ENCODE peak calls at places on chromosomes 7 and 10, in four cellular contexts. M is HCT116, W is HepG2, S is K562. X is an unnamed sample.

GRCh38 chr10:77359287-77359691 is 278.3 kb downstream of the KCNMA1 start:
- DNase-seq in M (no peak), W (no peak), S (no peak), X (no peak)

GRCh38 chr7:146136357-146136875 is 19.8 kb downstream of the CNTNAP2 start:
- DNase-seq in M (no peak), W (no peak), S (no peak), X (no peak)

GRCh38 chr10:11131112-11131639 is 113.5 kb downstream of the CELF2 start:
- DNase-seq in M (no peak), W (no peak), S (no peak), X (no peak)

GRCh38 chr7:82859106-82859850 is 303.4 kb downstream of the PCLO start:
- DNase-seq in M (no peak), W (no peak), S (no peak), X (no peak)

GRCh38 chr10:133230387-133231195 is 574 bp downstream of the UTF1 start:
- DNase-seq in M (no peak), W (no peak), S (peak), X (no peak)

GRCh38 chr10:60809157-60809556 is 30.9 kb downstream of the CDK1 start:
- DNase-seq in M (no peak), W (no peak), S (no peak), X (no peak)

GRCh38 chr10:34528320-34528719 is 286.8 kb downstream of the PARD3 start:
- DNase-seq in M (peak), W (peak), S (no peak), X (no peak)

GRCh38 chr10:108147346-108147745 is 982.8 kb upstream of the SORCS1 start:
- DNase-seq in M (no peak), W (no peak), S (no peak), X (no peak)

GRCh38 chr10:121662531-121662930 is 64.3 kb upstream of the FGFR2 start:
- DNase-seq in M (no peak), W (no peak), S (no peak), X (no peak)

GRCh38 chr10:75865413-75865812 is 434.0 kb downstream of the LRMDA start:
- DNase-seq in M (no peak), W (no peak), S (no peak), X (no peak)

GRCh38 chr10:100349672-100350071 is 2.6 kb downstream of the SCD start:
- DNase-seq in M (no peak), W (no peak), S (no peak), X (no peak)

GRCh38 chr7:137245890-137246289 is 97.6 kb downstream of the PTN start:
- DNase-seq in M (no peak), W (no peak), S (no peak), X (no peak)

GRCh38 chr10:26890956-26891355 is 30.2 kb upstream of the ABI1 start:
- DNase-seq in M (peak), W (peak), S (no peak), X (peak)

GRCh38 chr7:82051641-82052040 is 281.8 kb upstream of the HGF start:
- DNase-seq in M (no peak), W (no peak), S (no peak), X (no peak)

GRCh38 chr7:92260248-92260781 is 14.5 kb downstream of the ANKIB1 start:
- DNase-seq in M (peak), W (no peak), S (no peak), X (no peak)

GRCh38 chr7:42070068-42070467 is 166.9 kb downstream of the GLI3 start:
- DNase-seq in M (no peak), W (peak), S (no peak), X (no peak)

GRCh38 chr7:35761882-35762720 is 38.8 kb upstream of the SEPTIN7 start:
- DNase-seq in M (no peak), W (no peak), S (no peak), X (no peak)

GRCh38 chr7:90178592-90179279 is 24.5 kb downstream of the STEAP1 start:
- DNase-seq in M (peak), W (peak), S (no peak), X (peak)

DNA sequence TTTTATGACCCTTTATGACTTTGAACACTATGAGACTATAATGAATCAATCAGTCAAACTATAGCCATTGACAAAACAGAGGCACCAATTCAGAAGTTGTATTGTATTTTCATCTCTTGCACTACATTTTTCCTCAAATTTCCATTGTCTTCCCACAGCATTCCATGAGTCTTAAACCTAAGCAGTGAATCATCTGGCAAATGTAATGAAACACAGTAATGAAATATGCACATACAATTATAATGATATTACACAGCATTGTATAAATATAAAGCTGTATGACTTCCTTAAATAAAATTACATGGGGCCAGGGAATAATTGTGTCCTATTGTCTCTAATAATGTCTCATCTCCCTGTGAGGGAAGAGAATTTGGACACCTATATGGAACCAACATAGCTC is 45.0 kb downstream of the VWDE start:
- DNase-seq in M (no peak), W (no peak), S (no peak), X (no peak)
- TF ChIP-seq TCF7L2 in M (no peak), W (no peak), S (no peak), X (no peak)

GRCh38 chr10:105868935-105869334 is 1227.8 kb downstream of the SORCS3 start:
- DNase-seq in M (no peak), W (no peak), S (no peak), X (no peak)

GRCh38 chr10:105875050-105875449 is 1234.0 kb downstream of the SORCS3 start:
- DNase-seq in M (no peak), W (no peak), S (no peak), X (no peak)

GRCh38 chr10:105872665-105873064 is 1231.6 kb downstream of the SORCS3 start:
- DNase-seq in M (no peak), W (no peak), S (no peak), X (no peak)
- TF ChIP-seq REST in M (no peak), W (no peak), S (no peak), X (no peak)

DNA sequence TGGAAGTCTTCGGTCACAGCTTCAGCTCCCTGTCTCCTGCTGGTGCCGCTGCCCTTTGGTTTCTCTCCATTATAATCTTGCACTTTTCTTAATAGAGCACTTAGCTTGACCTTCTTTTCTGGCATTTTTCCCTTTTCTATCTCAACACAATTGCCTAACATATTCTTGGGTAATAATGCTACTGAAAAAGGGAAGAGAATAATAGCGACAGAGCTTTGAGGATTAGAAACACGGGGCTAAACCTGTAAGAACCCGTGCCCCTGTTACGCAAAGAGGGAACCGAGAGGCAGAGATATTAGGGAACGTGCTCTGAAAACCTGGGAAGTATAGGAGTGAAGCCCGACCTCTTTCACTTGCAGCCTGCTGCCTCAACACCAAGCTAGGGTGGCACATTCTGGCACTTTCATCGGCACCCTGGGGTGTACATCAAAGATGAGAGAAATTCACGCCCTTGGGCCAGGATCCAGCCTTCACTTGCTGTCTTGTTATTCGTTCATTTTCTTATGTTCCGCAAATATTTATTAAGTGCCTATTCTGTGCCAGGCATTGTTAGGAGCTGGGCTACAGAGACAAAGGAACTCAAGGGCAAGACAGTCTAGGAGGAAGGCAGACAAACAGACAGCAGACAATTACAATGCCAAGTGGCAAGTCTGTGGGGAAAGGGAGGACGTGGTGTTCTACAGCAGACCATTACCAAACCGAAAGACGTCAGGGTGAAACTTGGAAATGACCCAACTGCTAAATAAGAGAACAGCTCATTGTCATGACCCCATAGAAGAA is 33.0 kb upstream of the GALNTL5 start:
- DNase-seq in M (no peak), W (no peak), S (no peak), X (no peak)
- TF ChIP-seq TCF7L2 in M (no peak), W (no peak), S (no peak), X (no peak)

GRCh38 chr7:130719550-130719949 is 14.5 kb downstream of the KLF14 start:
- DNase-seq in M (no peak), W (no peak), S (no peak), X (no peak)

GRCh38 chr7:130723784-130724183 is 10.2 kb downstream of the KLF14 start:
- DNase-seq in M (no peak), W (no peak), S (no peak), X (no peak)

DNA sequence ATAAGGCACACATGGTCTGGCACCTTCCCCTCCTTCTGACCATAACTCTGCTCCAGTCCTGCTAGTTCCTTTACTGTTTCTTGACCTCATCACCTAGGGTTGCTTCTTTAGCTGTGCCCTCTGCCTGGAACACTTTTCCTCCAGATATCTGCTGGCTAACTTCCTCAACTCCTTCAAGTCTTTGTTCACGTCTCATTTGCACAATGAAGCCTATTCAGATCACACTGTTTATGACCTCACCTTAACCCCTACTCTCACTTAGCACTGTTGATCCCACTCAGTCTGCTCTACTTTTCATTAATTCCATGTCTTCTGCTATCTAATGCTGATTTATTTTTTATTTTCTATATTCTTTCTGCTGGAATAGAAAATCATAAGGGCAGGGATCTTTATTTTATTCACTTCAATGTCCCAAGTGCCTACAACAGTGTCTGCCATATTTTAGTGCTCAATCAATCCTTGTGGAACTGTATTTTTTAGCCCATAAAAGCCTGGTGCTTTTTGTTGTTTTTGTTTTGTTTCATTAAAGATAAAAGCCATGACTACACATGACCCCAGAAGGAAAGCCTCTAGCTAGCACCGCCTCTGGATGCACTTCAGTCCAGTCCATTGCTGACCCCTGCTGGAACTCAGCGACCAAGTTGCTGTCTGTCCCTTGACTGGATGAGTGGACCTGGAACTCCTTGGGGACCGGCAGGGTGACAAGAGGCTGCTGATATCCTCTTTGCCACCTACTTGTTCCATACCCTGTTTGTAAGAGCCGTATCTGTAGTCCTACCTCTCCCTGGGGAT is 12.3 kb downstream of the KLF14 start:
- DNase-seq in M (peak), W (peak), S (peak), X (peak)
- TF ChIP-seq REST in M (no peak), W (no peak), S (no peak), X (no peak)

DNA sequence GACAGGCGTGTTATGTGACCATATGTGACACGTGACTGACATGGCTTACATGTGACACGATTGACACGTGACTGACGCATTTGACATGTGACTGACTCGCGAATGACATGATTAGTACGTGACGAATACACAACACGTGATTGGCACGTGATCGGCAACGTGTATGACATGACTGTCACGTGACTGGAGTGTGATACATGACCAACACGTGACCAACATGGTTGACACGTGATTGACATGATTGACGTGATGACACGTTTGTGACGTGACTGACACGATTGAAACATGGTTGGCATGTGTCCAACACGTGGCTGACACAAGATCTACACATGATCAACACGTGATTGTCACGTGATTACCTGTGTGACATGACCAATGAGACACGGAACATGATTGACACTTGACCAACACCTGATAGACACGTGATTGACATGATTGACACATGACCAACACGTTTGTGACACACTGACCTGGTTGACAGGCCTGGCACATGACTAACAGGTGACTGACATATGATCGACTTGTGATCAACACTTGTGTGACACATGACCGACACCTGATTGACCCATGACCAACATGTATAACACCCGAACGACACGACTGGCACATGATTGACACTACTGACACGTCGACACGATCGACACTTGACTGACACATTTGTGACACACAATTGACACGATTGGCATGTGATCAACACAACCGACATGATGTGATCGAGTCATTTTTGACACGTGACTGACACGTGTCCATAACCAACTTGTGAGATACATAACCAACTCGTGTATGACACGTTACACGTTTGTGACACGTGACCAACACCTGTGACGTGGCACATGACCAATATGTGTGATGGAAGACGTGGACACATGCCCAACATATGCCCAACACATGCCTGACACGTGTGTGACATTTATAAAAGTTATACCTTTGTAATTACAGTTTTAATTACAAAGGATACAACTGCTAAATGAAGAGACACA is 21.1 kb downstream of the CRPPA start:
- DNase-seq in M (no peak), W (no peak), S (no peak), X (no peak)
- TF ChIP-seq TCF7L2 in M (no peak), W (no peak), S (no peak), X (no peak)

GRCh38 chr10:27911645-27912044 is 87.2 kb downstream of the ODAD2 start:
- DNase-seq in M (no peak), W (no peak), S (no peak), X (no peak)
- TF ChIP-seq REST in M (no peak), W (no peak), S (no peak), X (no peak)

GRCh38 chr7:6107924-6108323 is 76.7 kb downstream of the ANKRD61 start:
- DNase-seq in M (no peak), W (no peak), S (no peak), X (no peak)

GRCh38 chr7:6111041-6111440 is 79.9 kb downstream of the ANKRD61 start:
- DNase-seq in M (no peak), W (no peak), S (no peak), X (no peak)

GRCh38 chr7:6106140-6106904 is 75.1 kb downstream of the ANKRD61 start:
- DNase-seq in M (peak), W (peak), S (no peak), X (no peak)
- TF ChIP-seq TCF7L2 in M (no peak), W (no peak), S (no peak), X (no peak)

DNA sequence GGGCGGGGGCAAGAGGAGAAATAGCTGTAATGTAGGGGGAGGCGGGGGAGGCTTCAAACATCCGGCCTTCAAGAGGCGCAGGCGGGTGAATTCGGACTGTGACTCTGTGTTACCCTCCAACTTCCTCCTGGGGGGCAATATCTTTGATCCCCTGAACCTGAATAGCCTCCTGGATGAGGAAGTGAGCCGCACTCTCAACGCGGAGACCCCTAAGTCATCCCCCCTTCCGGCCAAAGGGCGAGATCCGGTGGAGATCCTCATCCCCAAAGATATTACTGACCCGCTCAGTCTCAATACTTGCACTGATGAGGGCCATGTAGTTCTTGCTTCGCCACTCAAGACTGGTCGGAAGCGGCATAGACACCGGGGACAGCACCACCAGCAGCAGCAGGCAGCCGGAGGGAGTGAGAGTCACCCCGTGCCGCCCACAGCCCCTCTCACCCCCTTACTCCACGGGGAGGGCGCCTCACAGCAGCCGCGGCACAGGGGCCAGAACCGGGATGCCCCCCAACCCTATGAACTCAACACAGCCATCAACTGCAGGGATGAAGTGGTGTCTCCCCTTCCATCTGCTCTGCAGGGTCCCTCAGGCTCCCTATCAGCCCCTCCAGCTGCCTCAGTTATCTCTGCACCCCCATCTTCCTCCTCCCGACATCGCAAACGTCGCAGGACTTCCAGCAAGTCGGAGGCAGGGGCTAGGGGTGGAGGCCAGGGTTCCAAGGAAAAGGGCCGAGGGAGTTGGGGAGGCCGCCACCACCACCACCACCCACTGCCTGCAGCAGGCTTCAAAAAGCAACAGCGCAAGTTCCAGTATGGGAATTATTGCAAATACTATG is 1.0 kb downstream of the MEPCE start:
- DNase-seq in M (no peak), W (no peak), S (peak), X (no peak)
- TF ChIP-seq REST in M (no peak), W (no peak), S (no peak), X (no peak)

X was measured in Panc1.